ENCODE peak calls at places on chromosomes 12 and 14, in nine cellular contexts. One of them, this sample, is unnamed.

GRCh38 chr12:47274725-47275124 is 195.0 kb upstream of the AMIGO2 start:
- DNase-seq in GM12865: no peak
- DNase-seq in gastrocnemius medialis: no peak
- DNase-seq in dorsolateral prefrontal cortex: no peak
- DNase-seq in cardiac muscle cell: no peak
- DNase-seq in choroid plexus epithelial cell: no peak
- DNase-seq in adrenal gland: no peak
- DNase-seq in brain microvascular endothelial cell: no peak
- DNase-seq in PC-3: no peak
- DNase-seq in this sample: no peak

GRCh38 chr14:75720828-75721227 is 59.8 kb downstream of the TTLL5 start:
- DNase-seq in GM12865: no peak
- DNase-seq in gastrocnemius medialis: peak
- DNase-seq in dorsolateral prefrontal cortex: peak
- DNase-seq in cardiac muscle cell: peak
- DNase-seq in choroid plexus epithelial cell: peak
- DNase-seq in adrenal gland: peak
- DNase-seq in brain microvascular endothelial cell: peak
- DNase-seq in PC-3: no peak
- DNase-seq in this sample: no peak

GRCh38 chr12:117933545-117933944 is 35.2 kb downstream of the KSR2 start:
- DNase-seq in GM12865: no peak
- DNase-seq in gastrocnemius medialis: no peak
- DNase-seq in dorsolateral prefrontal cortex: no peak
- DNase-seq in cardiac muscle cell: no peak
- DNase-seq in choroid plexus epithelial cell: no peak
- DNase-seq in adrenal gland: no peak
- DNase-seq in brain microvascular endothelial cell: no peak
- DNase-seq in PC-3: no peak
- DNase-seq in this sample: no peak

GRCh38 chr12:32399373-32400113 is at the start of gene FGD4:
- DNase-seq in GM12865: peak
- DNase-seq in gastrocnemius medialis: peak
- DNase-seq in dorsolateral prefrontal cortex: peak
- DNase-seq in cardiac muscle cell: peak
- DNase-seq in choroid plexus epithelial cell: peak
- DNase-seq in adrenal gland: peak
- DNase-seq in brain microvascular endothelial cell: peak
- DNase-seq in PC-3: peak
- DNase-seq in this sample: peak

GRCh38 chr14:99729991-99730875 is 46.1 kb downstream of the CYP46A1 start:
- DNase-seq in GM12865: peak
- DNase-seq in gastrocnemius medialis: peak
- DNase-seq in dorsolateral prefrontal cortex: peak
- DNase-seq in cardiac muscle cell: no peak
- DNase-seq in choroid plexus epithelial cell: no peak
- DNase-seq in adrenal gland: peak
- DNase-seq in brain microvascular endothelial cell: no peak
- DNase-seq in PC-3: peak
- DNase-seq in this sample: peak

GRCh38 chr12:9367201-9367600 is 159.0 kb upstream of the PZP start:
- DNase-seq in GM12865: no peak
- DNase-seq in gastrocnemius medialis: no peak
- DNase-seq in dorsolateral prefrontal cortex: no peak
- DNase-seq in cardiac muscle cell: no peak
- DNase-seq in choroid plexus epithelial cell: no peak
- DNase-seq in adrenal gland: no peak
- DNase-seq in brain microvascular endothelial cell: no peak
- DNase-seq in PC-3: no peak
- DNase-seq in this sample: no peak

GRCh38 chr12:95701275-95701674 is 89.3 kb downstream of the NTN4 start:
- DNase-seq in GM12865: no peak
- DNase-seq in gastrocnemius medialis: no peak
- DNase-seq in dorsolateral prefrontal cortex: no peak
- DNase-seq in cardiac muscle cell: no peak
- DNase-seq in choroid plexus epithelial cell: peak
- DNase-seq in adrenal gland: no peak
- DNase-seq in brain microvascular endothelial cell: no peak
- DNase-seq in PC-3: no peak
- DNase-seq in this sample: no peak

GRCh38 chr14:55588259-55588699 is 8.3 kb downstream of the KTN1 start:
- DNase-seq in GM12865: no peak
- DNase-seq in gastrocnemius medialis: no peak
- DNase-seq in dorsolateral prefrontal cortex: no peak
- DNase-seq in cardiac muscle cell: no peak
- DNase-seq in choroid plexus epithelial cell: peak
- DNase-seq in adrenal gland: no peak
- DNase-seq in brain microvascular endothelial cell: no peak
- DNase-seq in PC-3: peak
- DNase-seq in this sample: no peak

GRCh38 chr12:84764006-84764405 is 148.6 kb downstream of the SLC6A15 start:
- DNase-seq in GM12865: no peak
- DNase-seq in gastrocnemius medialis: no peak
- DNase-seq in dorsolateral prefrontal cortex: no peak
- DNase-seq in cardiac muscle cell: no peak
- DNase-seq in choroid plexus epithelial cell: no peak
- DNase-seq in adrenal gland: no peak
- DNase-seq in brain microvascular endothelial cell: no peak
- DNase-seq in PC-3: no peak
- DNase-seq in this sample: no peak

GRCh38 chr14:95363468-95363954 is 43.8 kb upstream of the CLMN start:
- DNase-seq in GM12865: peak
- DNase-seq in gastrocnemius medialis: no peak
- DNase-seq in dorsolateral prefrontal cortex: peak
- DNase-seq in cardiac muscle cell: peak
- DNase-seq in choroid plexus epithelial cell: no peak
- DNase-seq in adrenal gland: no peak
- DNase-seq in brain microvascular endothelial cell: no peak
- DNase-seq in PC-3: no peak
- DNase-seq in this sample: no peak

GRCh38 chr12:49084438-49084837 is 10.2 kb downstream of the DHH start:
- DNase-seq in GM12865: no peak
- DNase-seq in gastrocnemius medialis: no peak
- DNase-seq in dorsolateral prefrontal cortex: no peak
- DNase-seq in cardiac muscle cell: no peak
- DNase-seq in choroid plexus epithelial cell: no peak
- DNase-seq in adrenal gland: no peak
- DNase-seq in brain microvascular endothelial cell: no peak
- DNase-seq in PC-3: no peak
- DNase-seq in this sample: no peak
- TF ChIP-seq CTCF in GM12865: no peak
- TF ChIP-seq CTCF in gastrocnemius medialis: no peak
- TF ChIP-seq CTCF in dorsolateral prefrontal cortex: no peak
- TF ChIP-seq CTCF in cardiac muscle cell: no peak
- TF ChIP-seq CTCF in choroid plexus epithelial cell: no peak
- TF ChIP-seq CTCF in adrenal gland: no peak
- TF ChIP-seq CTCF in brain microvascular endothelial cell: no peak
- TF ChIP-seq CTCF in PC-3: no peak
- TF ChIP-seq CTCF in this sample: no peak

DNA sequence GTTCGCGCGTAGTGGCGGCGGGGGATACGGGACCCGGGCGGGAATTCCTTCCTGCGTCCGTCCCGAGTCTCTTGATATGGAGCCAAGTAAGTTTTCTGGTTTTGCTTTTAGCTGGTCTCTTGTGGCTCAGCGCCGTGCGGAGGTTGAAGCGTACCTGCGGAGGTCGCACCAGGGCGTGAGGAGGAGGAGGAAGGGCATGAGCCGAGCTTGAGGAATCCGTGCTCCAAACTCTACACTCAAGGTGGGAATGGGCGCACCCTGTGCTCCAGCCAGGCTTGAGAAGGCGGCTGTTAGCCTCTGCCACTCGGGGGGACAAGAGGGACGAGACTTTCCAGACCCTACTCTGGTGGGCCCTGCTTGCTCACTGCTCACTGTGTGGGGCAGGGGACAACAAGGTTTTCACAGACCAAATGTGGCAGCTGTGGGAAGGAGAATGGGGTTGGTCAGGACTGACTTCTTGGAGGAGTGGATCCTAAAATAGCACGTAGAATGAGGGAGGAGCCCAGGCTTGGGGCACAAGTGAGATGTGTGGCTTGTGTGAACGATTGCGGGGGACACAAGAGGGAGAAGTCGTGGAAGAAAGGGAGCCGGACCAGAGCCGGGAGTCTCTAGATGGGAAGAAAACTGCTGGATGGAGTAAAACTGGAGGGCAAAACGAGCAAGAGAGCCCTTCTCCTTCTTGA is 606 bp downstream of the ATG101 start:
- DNase-seq in GM12865: no peak
- DNase-seq in gastrocnemius medialis: no peak
- DNase-seq in dorsolateral prefrontal cortex: no peak
- DNase-seq in cardiac muscle cell: no peak
- DNase-seq in choroid plexus epithelial cell: no peak
- DNase-seq in adrenal gland: no peak
- DNase-seq in brain microvascular endothelial cell: no peak
- DNase-seq in PC-3: no peak
- DNase-seq in this sample: no peak
- TF ChIP-seq CTCF in GM12865: no peak
- TF ChIP-seq CTCF in gastrocnemius medialis: no peak
- TF ChIP-seq CTCF in dorsolateral prefrontal cortex: no peak
- TF ChIP-seq CTCF in cardiac muscle cell: peak
- TF ChIP-seq CTCF in choroid plexus epithelial cell: no peak
- TF ChIP-seq CTCF in adrenal gland: no peak
- TF ChIP-seq CTCF in brain microvascular endothelial cell: no peak
- TF ChIP-seq CTCF in PC-3: no peak
- TF ChIP-seq CTCF in this sample: no peak

GRCh38 chr12:81329088-81329487 is 251.2 kb downstream of the ACSS3 start:
- DNase-seq in GM12865: peak
- DNase-seq in gastrocnemius medialis: no peak
- DNase-seq in dorsolateral prefrontal cortex: no peak
- DNase-seq in cardiac muscle cell: peak
- DNase-seq in choroid plexus epithelial cell: peak
- DNase-seq in adrenal gland: no peak
- DNase-seq in brain microvascular endothelial cell: no peak
- DNase-seq in PC-3: peak
- DNase-seq in this sample: no peak
- TF ChIP-seq CTCF in GM12865: peak
- TF ChIP-seq CTCF in gastrocnemius medialis: no peak
- TF ChIP-seq CTCF in dorsolateral prefrontal cortex: no peak
- TF ChIP-seq CTCF in cardiac muscle cell: peak
- TF ChIP-seq CTCF in choroid plexus epithelial cell: peak
- TF ChIP-seq CTCF in adrenal gland: no peak
- TF ChIP-seq CTCF in brain microvascular endothelial cell: peak
- TF ChIP-seq CTCF in PC-3: peak
- TF ChIP-seq CTCF in this sample: peak

GRCh38 chr12:62814243-62814642 is 120.7 kb downstream of the PPM1H start:
- DNase-seq in GM12865: no peak
- DNase-seq in gastrocnemius medialis: no peak
- DNase-seq in dorsolateral prefrontal cortex: no peak
- DNase-seq in cardiac muscle cell: no peak
- DNase-seq in choroid plexus epithelial cell: no peak
- DNase-seq in adrenal gland: no peak
- DNase-seq in brain microvascular endothelial cell: no peak
- DNase-seq in PC-3: no peak
- DNase-seq in this sample: no peak

GRCh38 chr12:62817556-62818271 is 117.2 kb downstream of the PPM1H start:
- DNase-seq in GM12865: no peak
- DNase-seq in gastrocnemius medialis: no peak
- DNase-seq in dorsolateral prefrontal cortex: peak
- DNase-seq in cardiac muscle cell: peak
- DNase-seq in choroid plexus epithelial cell: peak
- DNase-seq in adrenal gland: no peak
- DNase-seq in brain microvascular endothelial cell: peak
- DNase-seq in PC-3: no peak
- DNase-seq in this sample: no peak

GRCh38 chr12:62808166-62808879 is 126.6 kb downstream of the PPM1H start:
- DNase-seq in GM12865: peak
- DNase-seq in gastrocnemius medialis: no peak
- DNase-seq in dorsolateral prefrontal cortex: no peak
- DNase-seq in cardiac muscle cell: no peak
- DNase-seq in choroid plexus epithelial cell: no peak
- DNase-seq in adrenal gland: no peak
- DNase-seq in brain microvascular endothelial cell: no peak
- DNase-seq in PC-3: no peak
- DNase-seq in this sample: no peak

GRCh38 chr12:62816624-62817023 is 118.3 kb downstream of the PPM1H start:
- DNase-seq in GM12865: no peak
- DNase-seq in gastrocnemius medialis: no peak
- DNase-seq in dorsolateral prefrontal cortex: no peak
- DNase-seq in cardiac muscle cell: no peak
- DNase-seq in choroid plexus epithelial cell: no peak
- DNase-seq in adrenal gland: no peak
- DNase-seq in brain microvascular endothelial cell: no peak
- DNase-seq in PC-3: no peak
- DNase-seq in this sample: no peak

GRCh38 chr12:62813031-62813829 is 121.7 kb downstream of the PPM1H start:
- DNase-seq in GM12865: peak
- DNase-seq in gastrocnemius medialis: no peak
- DNase-seq in dorsolateral prefrontal cortex: peak
- DNase-seq in cardiac muscle cell: peak
- DNase-seq in choroid plexus epithelial cell: peak
- DNase-seq in adrenal gland: peak
- DNase-seq in brain microvascular endothelial cell: peak
- DNase-seq in PC-3: no peak
- DNase-seq in this sample: no peak
- TF ChIP-seq CTCF in GM12865: peak
- TF ChIP-seq CTCF in gastrocnemius medialis: peak
- TF ChIP-seq CTCF in dorsolateral prefrontal cortex: peak
- TF ChIP-seq CTCF in cardiac muscle cell: peak
- TF ChIP-seq CTCF in choroid plexus epithelial cell: peak
- TF ChIP-seq CTCF in adrenal gland: peak
- TF ChIP-seq CTCF in brain microvascular endothelial cell: peak
- TF ChIP-seq CTCF in PC-3: peak
- TF ChIP-seq CTCF in this sample: peak

DNA sequence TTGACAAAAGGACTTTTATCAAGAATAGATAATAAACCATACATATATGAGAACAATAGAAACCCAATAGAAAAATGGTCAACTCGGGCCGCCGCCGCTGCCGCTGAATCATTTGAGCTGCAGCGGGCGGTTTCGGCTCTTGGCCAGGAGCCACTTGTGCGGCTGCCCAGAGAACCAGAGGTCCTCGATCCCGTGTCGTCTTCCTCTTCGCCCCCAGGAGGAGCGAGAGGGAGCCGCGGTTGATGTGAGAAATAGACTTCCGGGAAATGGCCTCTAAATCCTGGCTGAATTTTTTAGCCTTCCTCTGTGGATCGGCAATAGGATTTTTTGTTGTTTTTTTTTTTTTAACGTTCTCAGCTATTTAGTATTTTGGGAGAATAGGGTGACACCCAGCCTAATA is 44.8 kb downstream of the CPSF6 start:
- DNase-seq in GM12865: no peak
- DNase-seq in gastrocnemius medialis: peak
- DNase-seq in dorsolateral prefrontal cortex: peak
- DNase-seq in cardiac muscle cell: peak
- DNase-seq in choroid plexus epithelial cell: peak
- DNase-seq in adrenal gland: peak
- DNase-seq in brain microvascular endothelial cell: peak
- DNase-seq in PC-3: peak
- DNase-seq in this sample: no peak
- TF ChIP-seq CTCF in GM12865: no peak
- TF ChIP-seq CTCF in gastrocnemius medialis: no peak
- TF ChIP-seq CTCF in dorsolateral prefrontal cortex: no peak
- TF ChIP-seq CTCF in cardiac muscle cell: peak
- TF ChIP-seq CTCF in choroid plexus epithelial cell: peak
- TF ChIP-seq CTCF in adrenal gland: no peak
- TF ChIP-seq CTCF in brain microvascular endothelial cell: peak
- TF ChIP-seq CTCF in PC-3: no peak
- TF ChIP-seq CTCF in this sample: no peak

GRCh38 chr12:116454950-116455447 is 104.2 kb upstream of the MAP1LC3B2 start:
- DNase-seq in GM12865: no peak
- DNase-seq in gastrocnemius medialis: no peak
- DNase-seq in dorsolateral prefrontal cortex: no peak
- DNase-seq in cardiac muscle cell: peak
- DNase-seq in choroid plexus epithelial cell: peak
- DNase-seq in adrenal gland: no peak
- DNase-seq in brain microvascular endothelial cell: peak
- DNase-seq in PC-3: peak
- DNase-seq in this sample: no peak
- TF ChIP-seq CTCF in GM12865: no peak
- TF ChIP-seq CTCF in gastrocnemius medialis: no peak
- TF ChIP-seq CTCF in dorsolateral prefrontal cortex: no peak
- TF ChIP-seq CTCF in cardiac muscle cell: no peak
- TF ChIP-seq CTCF in choroid plexus epithelial cell: no peak
- TF ChIP-seq CTCF in adrenal gland: no peak
- TF ChIP-seq CTCF in brain microvascular endothelial cell: no peak
- TF ChIP-seq CTCF in PC-3: no peak
- TF ChIP-seq CTCF in this sample: no peak